ENCODE peak calls at places on chromosomes 7 and 10, in five cellular contexts. Z is astrocyte of the spinal cord, K is AG04449, R is A549, H is astrocyte of the cerebellum. W is an unnamed sample.

GRCh38 chr7:28343462-28343861 is 68.9 kb upstream of the CREB5 start:
- DNase-seq in H (no peak), R (no peak), Z (no peak), K (no peak), W (no peak)

GRCh38 chr7:158273138-158273651 is 314.4 kb downstream of the PTPRN2 start:
- DNase-seq in R (no peak), Z (no peak), H (no peak), K (no peak), W (no peak)

GRCh38 chr7:3201937-3202715 is 98.9 kb upstream of the SDK1 start:
- DNase-seq in H (no peak), Z (no peak), K (no peak), R (no peak), W (no peak)

GRCh38 chr10:82934429-82934828 is 1059.4 kb downstream of the NRG3 start:
- DNase-seq in Z (no peak), K (no peak), R (peak), H (no peak), W (no peak)

GRCh38 chr7:17434841-17435692 is 136.6 kb downstream of the AHR start:
- DNase-seq in R (no peak), Z (no peak), H (no peak), K (no peak), W (peak)

GRCh38 chr10:92740762-92741161 is 51.0 kb downstream of the HHEX start:
- DNase-seq in Z (no peak), K (peak), H (no peak), R (no peak), W (peak)

GRCh38 chr7:106568680-106569499 is 92.1 kb downstream of the CCDC71L start:
- DNase-seq in R (peak), H (no peak), K (peak), Z (peak), W (peak)

GRCh38 chr10:122323188-122323587 is 51.3 kb upstream of the PLEKHA1 start:
- DNase-seq in K (no peak), H (no peak), R (no peak), Z (no peak), W (no peak)

GRCh38 chr10:119896937-119897336 is 4.4 kb downstream of the SEC23IP start:
- DNase-seq in R (peak), K (no peak), H (no peak), Z (no peak), W (peak)

GRCh38 chr10:31490858-31491504 is 172.0 kb downstream of the ZEB1 start:
- DNase-seq in K (no peak), Z (peak), R (peak), H (peak), W (peak)

GRCh38 chr7:22730921-22731654 is 4.1 kb downstream of the IL6 start:
- DNase-seq in R (peak), Z (peak), H (peak), K (no peak), W (peak)

GRCh38 chr7:22726849-22727792 is at the start of gene IL6:
- DNase-seq in R (peak), H (peak), Z (peak), K (peak), W (peak)

GRCh38 chr7:22726345-22726848 is 603 bp upstream of the IL6 start:
- DNase-seq in R (peak), K (no peak), H (peak), Z (peak), W (peak)

GRCh38 chr7:22729180-22729579 is 2.2 kb downstream of the IL6 start:
- DNase-seq in K (no peak), H (no peak), R (no peak), Z (no peak), W (no peak)

DNA sequence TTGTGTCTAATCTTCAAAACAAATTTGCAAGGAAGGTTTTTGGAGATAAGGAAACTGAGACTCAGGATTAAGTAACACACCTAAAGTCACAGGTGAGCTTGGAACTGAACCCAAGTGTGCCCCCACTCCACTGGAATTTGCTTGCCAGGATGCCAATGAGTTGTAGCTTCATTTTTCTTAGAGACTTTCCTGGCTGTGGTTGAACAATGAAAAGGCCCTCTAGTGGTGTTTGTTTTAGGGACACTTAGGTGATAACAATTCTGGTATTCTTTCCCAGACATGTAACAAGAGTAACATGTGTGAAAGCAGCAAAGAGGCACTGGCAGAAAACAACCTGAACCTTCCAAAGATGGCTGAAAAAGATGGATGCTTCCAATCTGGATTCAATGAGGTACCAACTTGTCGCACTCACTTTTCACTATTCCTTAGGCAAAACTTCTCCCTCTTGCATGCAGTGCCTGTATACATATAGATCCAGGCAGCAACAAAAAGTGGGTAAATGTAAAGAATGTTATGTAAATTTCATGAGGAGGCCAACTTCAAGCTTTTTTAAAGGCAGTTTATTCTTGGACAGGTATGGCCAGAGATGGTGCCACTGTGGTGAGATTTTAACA is 1.5 kb downstream of the IL6 start:
- DNase-seq in K (no peak), H (peak), Z (peak), R (peak), W (peak)
- TF ChIP-seq CTCF in K (peak), H (peak), Z (peak), R (peak), W (peak)

GRCh38 chr10:110892602-110893001 is 20.9 kb downstream of the PDCD4 start:
- DNase-seq in R (no peak), Z (no peak), K (no peak), H (no peak), W (no peak)

GRCh38 chr10:110897184-110897583 is 21.8 kb downstream of the BBIP1 start:
- DNase-seq in R (no peak), H (no peak), Z (no peak), K (no peak), W (no peak)

GRCh38 chr10:110898391-110898790 is 20.6 kb downstream of the BBIP1 start:
- DNase-seq in K (no peak), Z (peak), R (no peak), H (no peak), W (no peak)

GRCh38 chr10:110893559-110894179 is 21.9 kb downstream of the PDCD4 start:
- DNase-seq in H (no peak), Z (peak), R (peak), K (no peak), W (peak)
- H3K4me3 ChIP-seq in H (no peak), Z (no peak), R (no peak), K (no peak), W (no peak)

GRCh38 chr10:74640134-74640533 is 186.3 kb upstream of the KAT6B start:
- DNase-seq in R (no peak), H (peak), Z (peak), K (no peak), W (peak)
- TF ChIP-seq CTCF in R (no peak), H (no peak), Z (no peak), K (no peak), W (no peak)

DNA sequence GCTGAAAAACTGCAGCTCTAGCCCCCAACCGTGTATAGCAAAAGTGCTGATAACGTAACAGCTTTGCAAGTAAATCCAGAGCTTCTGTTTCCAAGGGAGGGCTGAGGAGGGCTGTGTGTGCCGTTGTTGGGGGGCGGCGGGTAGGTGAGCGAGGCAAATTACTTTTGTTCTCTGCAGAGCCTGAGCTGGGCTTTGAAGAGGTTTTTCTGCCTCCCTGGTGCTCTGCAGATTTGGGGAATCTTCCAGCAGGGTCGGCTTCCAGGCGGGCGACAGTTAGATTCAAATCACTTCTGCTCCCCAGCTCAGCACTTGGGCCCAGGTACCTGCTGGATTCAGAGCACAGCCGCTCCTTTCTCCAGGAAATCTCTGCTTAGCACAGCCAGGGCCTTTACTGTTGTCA is 442.3 kb downstream of the TYW1 start:
- DNase-seq in K (no peak), H (no peak), Z (no peak), R (no peak), W (no peak)
- H3K4me3 ChIP-seq in K (no peak), H (no peak), Z (no peak), R (no peak), W (no peak)

GRCh38 chr7:30684351-30684750 is 2.1 kb upstream of the CRHR2 start:
- DNase-seq in H (no peak), K (no peak), Z (no peak), R (no peak), W (no peak)

GRCh38 chr7:30681262-30682130 is 760 bp downstream of the CRHR2 start:
- DNase-seq in K (no peak), H (no peak), Z (no peak), R (no peak), W (no peak)

GRCh38 chr7:30683839-30684238 is 1.6 kb upstream of the CRHR2 start:
- DNase-seq in R (no peak), Z (no peak), K (no peak), H (no peak), W (no peak)

GRCh38 chr7:30683306-30683705 is 1.1 kb upstream of the CRHR2 start:
- DNase-seq in R (no peak), H (no peak), Z (no peak), K (no peak), W (no peak)

GRCh38 chr7:30682131-30683083 is at the start of gene CRHR2:
- DNase-seq in R (no peak), K (no peak), H (no peak), Z (no peak), W (no peak)
- TF ChIP-seq CTCF in R (peak), K (peak), H (peak), Z (no peak), W (peak)

W was measured in choroid plexus epithelial cell.